ENCODE peak calls at places on chromosomes 5 and 9, in nine cellular contexts. One of them, this sample, is unnamed.
A peak's percentile ranks its signal among the peaks of the same experiment; 100 is the strongest.

GRCh38 chr9:129336601-129337286 is 158.7 kb upstream of the IER5L start:
- DNase-seq in OCI-LY7: peak; percentile 59
- DNase-seq in hepatocyte: peak; percentile 81
- DNase-seq in MM.1S: peak; percentile 41
- DNase-seq in PC-3: no peak
- DNase-seq in neural progenitor cell: peak; percentile 78
- DNase-seq in GM23248: peak; percentile 81
- DNase-seq in GM23338: peak; percentile 89
- DNase-seq in SK-N-SH: no peak
- DNase-seq in this sample: no peak

GRCh38 chr5:123670981-123671557 is 159.1 kb downstream of the CSNK1G3 start:
- DNase-seq in neural progenitor cell: peak; percentile 61
- DNase-seq in GM23248: peak; percentile 51
- DNase-seq in SK-N-SH: peak; percentile 27
- DNase-seq in PC-3: peak; percentile 66
- DNase-seq in MM.1S: peak; percentile 59
- DNase-seq in GM23338: peak; percentile 73
- DNase-seq in OCI-LY7: peak; percentile 65
- DNase-seq in hepatocyte: peak; percentile 70
- DNase-seq in this sample: peak; percentile 34

GRCh38 chr5:172142709-172143215 is 45.3 kb downstream of the STK10 start:
- DNase-seq in GM23248: no peak
- DNase-seq in neural progenitor cell: no peak
- DNase-seq in PC-3: no peak
- DNase-seq in MM.1S: no peak
- DNase-seq in GM23338: no peak
- DNase-seq in OCI-LY7: no peak
- DNase-seq in SK-N-SH: no peak
- DNase-seq in hepatocyte: peak; percentile 48
- DNase-seq in this sample: no peak

GRCh38 chr9:117204971-117205370 is 209.9 kb downstream of the ASTN2 start:
- DNase-seq in OCI-LY7: no peak
- DNase-seq in GM23248: no peak
- DNase-seq in hepatocyte: no peak
- DNase-seq in MM.1S: no peak
- DNase-seq in neural progenitor cell: no peak
- DNase-seq in SK-N-SH: no peak
- DNase-seq in GM23338: no peak
- DNase-seq in PC-3: no peak
- DNase-seq in this sample: no peak

GRCh38 chr5:69404659-69405330 is 10.1 kb upstream of the MARVELD2 start:
- DNase-seq in GM23248: no peak
- DNase-seq in neural progenitor cell: no peak
- DNase-seq in PC-3: no peak
- DNase-seq in GM23338: no peak
- DNase-seq in SK-N-SH: no peak
- DNase-seq in OCI-LY7: no peak
- DNase-seq in hepatocyte: no peak
- DNase-seq in MM.1S: no peak
- DNase-seq in this sample: no peak

GRCh38 chr9:130682490-130683121 is 11.0 kb upstream of the EXOSC2 start:
- DNase-seq in hepatocyte: peak; percentile 89
- DNase-seq in SK-N-SH: peak; percentile 89
- DNase-seq in GM23248: peak; percentile 92
- DNase-seq in PC-3: peak; percentile 85
- DNase-seq in MM.1S: peak; percentile 56
- DNase-seq in OCI-LY7: peak; percentile 59
- DNase-seq in GM23338: peak; percentile 92
- DNase-seq in neural progenitor cell: peak; percentile 90
- DNase-seq in this sample: peak; percentile 69

GRCh38 chr5:4514067-4514648 is 626.0 kb upstream of the ADAMTS16 start:
- DNase-seq in hepatocyte: no peak
- DNase-seq in SK-N-SH: no peak
- DNase-seq in OCI-LY7: no peak
- DNase-seq in GM23248: no peak
- DNase-seq in GM23338: no peak
- DNase-seq in neural progenitor cell: no peak
- DNase-seq in MM.1S: no peak
- DNase-seq in PC-3: peak; percentile 54
- DNase-seq in this sample: no peak

GRCh38 chr5:53479656-53480473 is 564 bp upstream of the FST start:
- DNase-seq in OCI-LY7: no peak
- DNase-seq in SK-N-SH: peak; percentile 55
- DNase-seq in GM23248: peak; percentile 74
- DNase-seq in GM23338: peak; percentile 67
- DNase-seq in MM.1S: peak; percentile 29
- DNase-seq in neural progenitor cell: peak; percentile 82
- DNase-seq in PC-3: peak; percentile 77
- DNase-seq in hepatocyte: peak; percentile 76
- DNase-seq in this sample: no peak

GRCh38 chr9:91766301-91766700 is 183.7 kb downstream of the ROR2 start:
- DNase-seq in neural progenitor cell: no peak
- DNase-seq in hepatocyte: no peak
- DNase-seq in GM23248: no peak
- DNase-seq in PC-3: no peak
- DNase-seq in GM23338: no peak
- DNase-seq in SK-N-SH: no peak
- DNase-seq in MM.1S: no peak
- DNase-seq in OCI-LY7: no peak
- DNase-seq in this sample: no peak

GRCh38 chr5:75303419-75303818 is 33.6 kb upstream of the HMGCR start:
- DNase-seq in OCI-LY7: no peak
- DNase-seq in GM23338: no peak
- DNase-seq in PC-3: no peak
- DNase-seq in hepatocyte: no peak
- DNase-seq in MM.1S: no peak
- DNase-seq in neural progenitor cell: no peak
- DNase-seq in SK-N-SH: peak; percentile 26
- DNase-seq in GM23248: no peak
- DNase-seq in this sample: no peak

GRCh38 chr5:173242675-173243085 is 7.7 kb upstream of the NKX2-5 start:
- DNase-seq in hepatocyte: no peak
- DNase-seq in MM.1S: no peak
- DNase-seq in SK-N-SH: peak; percentile 68
- DNase-seq in GM23248: no peak
- DNase-seq in neural progenitor cell: peak; percentile 75
- DNase-seq in OCI-LY7: no peak
- DNase-seq in GM23338: peak; percentile 73
- DNase-seq in PC-3: no peak
- DNase-seq in this sample: no peak

GRCh38 chr9:87871425-87872078 is 11.1 kb upstream of the SPATA31E1 start:
- DNase-seq in neural progenitor cell: no peak
- DNase-seq in GM23338: no peak
- DNase-seq in MM.1S: no peak
- DNase-seq in PC-3: no peak
- DNase-seq in SK-N-SH: peak; percentile 40
- DNase-seq in GM23248: no peak
- DNase-seq in hepatocyte: no peak
- DNase-seq in OCI-LY7: no peak
- DNase-seq in this sample: no peak

GRCh38 chr9:73152445-73152844 is 780 bp downstream of the ANXA1 start:
- DNase-seq in PC-3: peak; percentile 71
- DNase-seq in MM.1S: no peak
- DNase-seq in SK-N-SH: no peak
- DNase-seq in GM23338: peak; percentile 41
- DNase-seq in neural progenitor cell: no peak
- DNase-seq in OCI-LY7: no peak
- DNase-seq in GM23248: peak; percentile 87
- DNase-seq in hepatocyte: peak; percentile 34
- DNase-seq in this sample: no peak

GRCh38 chr5:137782055-137782454 is 27.9 kb upstream of the HNRNPA0 start:
- DNase-seq in GM23338: no peak
- DNase-seq in neural progenitor cell: no peak
- DNase-seq in hepatocyte: no peak
- DNase-seq in GM23248: no peak
- DNase-seq in MM.1S: no peak
- DNase-seq in OCI-LY7: no peak
- DNase-seq in PC-3: no peak
- DNase-seq in SK-N-SH: no peak
- DNase-seq in this sample: no peak
- TF ChIP-seq EZH2phosphoT487 in GM23338: no peak
- TF ChIP-seq EZH2phosphoT487 in neural progenitor cell: no peak
- TF ChIP-seq EZH2phosphoT487 in hepatocyte: no peak
- TF ChIP-seq EZH2phosphoT487 in GM23248: no peak
- TF ChIP-seq EZH2phosphoT487 in MM.1S: no peak
- TF ChIP-seq EZH2phosphoT487 in OCI-LY7: no peak
- TF ChIP-seq EZH2phosphoT487 in PC-3: no peak
- TF ChIP-seq EZH2phosphoT487 in SK-N-SH: no peak
- TF ChIP-seq EZH2phosphoT487 in this sample: no peak

GRCh38 chr9:92964607-92964975 is 17.3 kb downstream of the FGD3 start:
- DNase-seq in GM23248: no peak
- DNase-seq in GM23338: no peak
- DNase-seq in OCI-LY7: peak; percentile 26
- DNase-seq in PC-3: no peak
- DNase-seq in neural progenitor cell: no peak
- DNase-seq in SK-N-SH: no peak
- DNase-seq in MM.1S: no peak
- DNase-seq in hepatocyte: no peak
- DNase-seq in this sample: no peak
- TF ChIP-seq EZH2phosphoT487 in GM23248: no peak
- TF ChIP-seq EZH2phosphoT487 in GM23338: no peak
- TF ChIP-seq EZH2phosphoT487 in OCI-LY7: no peak
- TF ChIP-seq EZH2phosphoT487 in PC-3: no peak
- TF ChIP-seq EZH2phosphoT487 in neural progenitor cell: no peak
- TF ChIP-seq EZH2phosphoT487 in SK-N-SH: no peak
- TF ChIP-seq EZH2phosphoT487 in MM.1S: no peak
- TF ChIP-seq EZH2phosphoT487 in hepatocyte: no peak
- TF ChIP-seq EZH2phosphoT487 in this sample: no peak

DNA sequence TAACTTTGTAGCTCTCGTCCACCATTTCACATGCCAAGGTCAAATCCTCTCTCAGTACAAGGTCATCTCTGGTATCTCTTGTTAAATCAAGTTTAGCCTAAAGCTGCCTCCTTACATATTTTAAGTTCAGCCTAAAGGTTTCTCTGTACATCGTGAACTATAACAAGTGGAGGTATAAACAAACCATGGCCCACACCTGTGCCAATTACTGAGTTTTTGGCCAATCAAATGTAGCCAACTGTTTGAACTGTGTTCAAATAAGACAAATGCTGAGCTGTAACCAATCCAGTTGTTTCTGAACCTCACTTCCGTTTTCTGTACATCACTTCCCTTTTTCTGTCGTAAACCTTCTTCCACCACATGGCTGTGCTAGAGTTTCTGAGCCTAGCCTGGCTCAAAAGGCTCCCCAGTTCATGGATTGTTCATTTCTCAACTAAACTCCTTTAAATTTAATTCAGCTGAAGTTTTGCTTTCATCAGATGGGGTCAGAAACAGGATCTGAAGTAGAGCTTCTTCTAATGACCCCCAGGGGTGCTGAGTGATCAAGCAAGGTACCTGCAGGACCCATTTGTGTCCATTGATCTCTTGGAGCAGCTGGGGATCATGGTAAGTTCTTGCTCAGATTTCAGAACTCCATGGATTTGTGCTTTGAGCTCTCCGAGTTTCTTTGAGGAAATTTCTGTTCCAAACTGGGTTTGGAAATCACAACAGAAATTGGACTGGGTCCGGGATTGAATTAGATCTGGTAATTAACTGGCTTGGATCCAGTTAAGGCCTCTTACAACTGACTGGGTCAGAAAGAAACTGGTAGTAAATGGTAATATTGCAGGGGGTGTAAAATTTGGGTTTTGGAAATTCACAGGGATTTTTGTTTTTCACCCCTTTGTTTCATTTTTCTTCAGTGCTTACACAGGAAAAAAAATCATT is 11.0 kb upstream of the NANS start:
- DNase-seq in GM23338: no peak
- DNase-seq in GM23248: no peak
- DNase-seq in SK-N-SH: no peak
- DNase-seq in PC-3: peak; percentile 8
- DNase-seq in MM.1S: peak; percentile 85
- DNase-seq in neural progenitor cell: no peak
- DNase-seq in OCI-LY7: peak; percentile 92
- DNase-seq in hepatocyte: no peak
- DNase-seq in this sample: peak; percentile 87
- TF ChIP-seq EZH2phosphoT487 in GM23338: no peak
- TF ChIP-seq EZH2phosphoT487 in GM23248: no peak
- TF ChIP-seq EZH2phosphoT487 in SK-N-SH: no peak
- TF ChIP-seq EZH2phosphoT487 in PC-3: no peak
- TF ChIP-seq EZH2phosphoT487 in MM.1S: no peak
- TF ChIP-seq EZH2phosphoT487 in neural progenitor cell: no peak
- TF ChIP-seq EZH2phosphoT487 in OCI-LY7: no peak
- TF ChIP-seq EZH2phosphoT487 in hepatocyte: no peak
- TF ChIP-seq EZH2phosphoT487 in this sample: no peak

DNA sequence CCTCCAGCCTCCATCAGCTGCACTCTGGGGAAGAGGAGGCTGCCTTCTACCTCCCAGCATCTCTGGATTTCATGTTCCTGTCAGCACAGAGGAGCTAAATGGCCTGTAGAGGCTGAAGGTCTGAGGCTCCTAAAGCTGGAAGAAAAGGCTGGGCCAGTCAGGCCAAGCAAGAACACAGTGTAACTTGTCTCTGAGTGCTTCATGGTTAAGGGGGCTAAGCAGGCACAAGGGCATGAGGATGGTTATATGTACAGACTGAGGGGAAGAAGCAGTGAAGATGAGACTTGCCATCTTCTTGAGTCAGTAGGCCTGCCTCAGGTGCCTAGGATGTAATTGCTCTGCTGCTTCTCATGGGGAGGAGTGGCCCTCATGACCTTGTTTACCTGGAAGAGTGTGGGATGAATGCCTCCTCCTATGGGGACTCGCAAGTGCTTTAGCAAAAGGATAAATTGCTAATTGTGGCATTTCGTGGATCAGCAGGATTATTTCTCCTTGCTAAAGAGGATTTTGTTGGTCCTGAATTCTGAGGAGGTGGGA is 8.7 kb upstream of the PSMD5 start:
- DNase-seq in MM.1S: no peak
- DNase-seq in OCI-LY7: no peak
- DNase-seq in GM23338: no peak
- DNase-seq in hepatocyte: no peak
- DNase-seq in PC-3: no peak
- DNase-seq in SK-N-SH: no peak
- DNase-seq in GM23248: no peak
- DNase-seq in neural progenitor cell: no peak
- DNase-seq in this sample: no peak
- TF ChIP-seq EZH2phosphoT487 in MM.1S: no peak
- TF ChIP-seq EZH2phosphoT487 in OCI-LY7: no peak
- TF ChIP-seq EZH2phosphoT487 in GM23338: no peak
- TF ChIP-seq EZH2phosphoT487 in hepatocyte: no peak
- TF ChIP-seq EZH2phosphoT487 in PC-3: no peak
- TF ChIP-seq EZH2phosphoT487 in SK-N-SH: no peak
- TF ChIP-seq EZH2phosphoT487 in GM23248: no peak
- TF ChIP-seq EZH2phosphoT487 in neural progenitor cell: no peak
- TF ChIP-seq EZH2phosphoT487 in this sample: no peak

DNA sequence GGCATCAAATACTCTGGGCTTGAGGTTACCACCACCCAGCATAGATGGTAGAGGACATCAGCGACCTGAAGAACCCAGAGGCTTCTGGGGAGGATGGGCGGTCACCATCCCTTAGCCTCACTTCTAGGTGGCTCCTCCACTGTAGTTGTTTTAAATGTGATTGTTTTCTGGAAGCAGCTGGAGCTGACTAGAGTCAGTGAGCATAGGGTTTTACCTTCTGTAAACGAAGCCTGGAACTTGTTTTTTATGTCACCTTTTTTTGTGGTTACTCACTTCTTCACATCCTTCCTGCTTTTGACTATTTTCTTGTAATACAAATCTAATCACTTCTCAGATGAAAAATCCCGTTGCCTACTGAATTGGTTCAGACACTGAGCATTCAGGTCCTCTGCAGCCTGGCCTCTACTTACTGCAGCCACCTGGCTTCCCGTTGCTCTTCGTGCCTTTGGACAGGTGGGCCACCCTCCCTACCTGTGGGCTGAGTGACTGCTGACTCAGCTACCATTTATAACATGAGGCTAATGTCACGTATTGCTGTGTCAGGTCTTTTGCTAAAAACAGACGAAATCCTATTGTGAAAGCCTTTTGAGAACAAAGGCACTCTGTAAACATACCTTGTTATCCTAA is 167.8 kb downstream of the MAN2A1 start:
- DNase-seq in PC-3: peak; percentile 28
- DNase-seq in SK-N-SH: no peak
- DNase-seq in MM.1S: peak; percentile 99
- DNase-seq in GM23338: no peak
- DNase-seq in GM23248: no peak
- DNase-seq in OCI-LY7: no peak
- DNase-seq in hepatocyte: peak; percentile 15
- DNase-seq in neural progenitor cell: no peak
- DNase-seq in this sample: no peak
- TF ChIP-seq EZH2phosphoT487 in PC-3: no peak
- TF ChIP-seq EZH2phosphoT487 in SK-N-SH: no peak
- TF ChIP-seq EZH2phosphoT487 in MM.1S: no peak
- TF ChIP-seq EZH2phosphoT487 in GM23338: no peak
- TF ChIP-seq EZH2phosphoT487 in GM23248: no peak
- TF ChIP-seq EZH2phosphoT487 in OCI-LY7: no peak
- TF ChIP-seq EZH2phosphoT487 in hepatocyte: no peak
- TF ChIP-seq EZH2phosphoT487 in neural progenitor cell: no peak
- TF ChIP-seq EZH2phosphoT487 in this sample: no peak

This sample was measured in HCT116.